ENCODE peak calls at places on chromosome 9, in nine cellular contexts. W is mammary epithelial cell, C is ecto neural progenitor cell, L is breast epithelium, I is kidney, U is activated B cell treated with CpG ODN at 0.5 μM for 24 hours, X is AG09309, T is epithelial cell of esophagus, D is SJSA1. R is an unnamed sample.

GRCh38 chr9:129258823-129259301 is 80.8 kb upstream of the IER5L start:
- DNase-seq in W (peak; percentile 33), C (no peak), L (no peak), I (peak; percentile 75), U (no peak), X (no peak), T (peak; percentile 46), D (no peak), R (no peak)

GRCh38 chr9:126036881-126037291 is 289.7 kb downstream of the PBX3 start:
- DNase-seq in W (no peak), C (no peak), L (no peak), I (peak; percentile 56), U (no peak), X (no peak), T (no peak), D (no peak), R (no peak)

GRCh38 chr9:69572611-69573010 is 99.6 kb downstream of the APBA1 start:
- DNase-seq in W (peak; percentile 8), C (no peak), L (no peak), I (no peak), U (no peak), X (peak; percentile 17), T (peak; percentile 52), D (no peak), R (no peak)

GRCh38 chr9:134968011-134968822 is 50.5 kb upstream of the FCN1 start:
- DNase-seq in W (no peak), C (no peak), L (no peak), I (peak; percentile 48), U (peak; percentile 6), X (no peak), T (no peak), D (no peak), R (no peak)

GRCh38 chr9:132125944-132126720 is 35.7 kb upstream of the NTNG2 start:
- DNase-seq in W (no peak), C (no peak), L (no peak), I (no peak), U (no peak), X (no peak), T (peak; percentile 10), D (no peak), R (no peak)

GRCh38 chr9:111052831-111053230 is 14.6 kb upstream of the LPAR1 start:
- DNase-seq in W (peak; percentile 23), C (no peak), L (no peak), I (no peak), U (no peak), X (no peak), T (peak; percentile 77), D (no peak), R (no peak)

GRCh38 chr9:130341839-130342713 is 76.5 kb downstream of the HMCN2 start:
- DNase-seq in W (no peak), C (no peak), L (no peak), I (peak; percentile 47), U (no peak), X (no peak), T (no peak), D (no peak), R (no peak)

GRCh38 chr9:18071651-18072060 is 402.3 kb upstream of the ADAMTSL1 start:
- DNase-seq in W (no peak), C (no peak), L (no peak), I (no peak), U (no peak), X (no peak), T (peak; percentile 36), D (no peak), R (no peak)

GRCh38 chr9:19785230-19785629 is 3.6 kb downstream of the SLC24A2 start:
- DNase-seq in W (no peak), C (no peak), L (no peak), I (no peak), U (no peak), X (no peak), T (no peak), D (no peak), R (no peak)

GRCh38 chr9:27673626-27674025 is 100.3 kb upstream of the C9orf72 start:
- DNase-seq in W (no peak), C (no peak), L (no peak), I (no peak), U (no peak), X (no peak), T (no peak), D (no peak), R (no peak)

GRCh38 chr9:6788175-6789016 is 30.6 kb downstream of the KDM4C start:
- DNase-seq in W (peak; percentile 31), C (no peak), L (no peak), I (no peak), U (no peak), X (no peak), T (peak; percentile 54), D (no peak), R (peak; percentile 39)

GRCh38 chr9:137085918-137086530 is 761 bp upstream of the MAN1B1 start:
- DNase-seq in W (peak; percentile 52), C (no peak), L (peak; percentile 64), I (peak; percentile 90), U (peak; percentile 48), X (no peak), T (peak; percentile 47), D (no peak), R (peak; percentile 44)

GRCh38 chr9:115057559-115057958 is 60.4 kb downstream of the TNC start:
- DNase-seq in W (peak; percentile 67), C (no peak), L (no peak), I (no peak), U (no peak), X (no peak), T (no peak), D (no peak), R (peak; percentile 38)

GRCh38 chr9:108150736-108151135 is 661.2 kb upstream of the KLF4 start:
- DNase-seq in W (no peak), C (no peak), L (no peak), I (no peak), U (no peak), X (no peak), T (no peak), D (no peak), R (no peak)

GRCh38 chr9:78622131-78622530 is 325.2 kb downstream of the PSAT1 start:
- DNase-seq in W (no peak), C (no peak), L (no peak), I (no peak), U (no peak), X (no peak), T (no peak), D (no peak), R (no peak)

GRCh38 chr9:81513049-81513448 is 176.3 kb downstream of the TLE1 start:
- DNase-seq in W (no peak), C (no peak), L (no peak), I (no peak), U (no peak), X (no peak), T (peak; percentile 41), D (no peak), R (no peak)

GRCh38 chr9:27888661-27889295 is 315.5 kb upstream of the C9orf72 start:
- DNase-seq in W (peak; percentile 35), C (no peak), L (no peak), I (no peak), U (no peak), X (no peak), T (peak; percentile 57), D (no peak), R (peak; percentile 25)

GRCh38 chr9:31996331-31996730 is 388.1 kb upstream of the ACO1 start:
- DNase-seq in W (no peak), C (no peak), L (no peak), I (no peak), U (no peak), X (no peak), T (no peak), D (no peak), R (no peak)

GRCh38 chr9:136339958-136340310 is 12.6 kb downstream of the GPSM1 start:
- DNase-seq in W (no peak), C (no peak), L (no peak), I (no peak), U (no peak), X (no peak), T (no peak), D (no peak), R (no peak)

GRCh38 chr9:90165281-90165680 is 477.3 kb downstream of the DIRAS2 start:
- DNase-seq in W (no peak), C (no peak), L (no peak), I (no peak), U (no peak), X (no peak), T (no peak), D (no peak), R (no peak)

GRCh38 chr9:125763373-125763772 is 16.2 kb downstream of the PBX3 start:
- DNase-seq in W (peak; percentile 85), C (no peak), L (no peak), I (no peak), U (no peak), X (no peak), T (peak; percentile 84), D (no peak), R (no peak)

GRCh38 chr9:70485273-70485858 is 70.9 kb upstream of the KLF9 start:
- DNase-seq in W (no peak), C (no peak), L (no peak), I (peak; percentile 82), U (no peak), X (no peak), T (no peak), D (no peak), R (no peak)

R was measured in stomach.